ENCODE peak calls at places on chromosomes 7 and 10, in five cellular contexts. E is heart left ventricle, S is suprapubic skin, G is stomach, K is lower leg skin. Y is an unnamed sample.
A peak's percentile ranks its signal among the peaks of the same experiment; 100 is the strongest.

GRCh38 chr10:5710854-5711253 is 26.2 kb downstream of the TASOR2 start:
- DNase-seq in K (no peak), G (no peak), S (no peak), E (no peak), Y (no peak)

GRCh38 chr7:5528071-5528814 is 104.6 kb upstream of the TNRC18 start:
- DNase-seq in S (no peak), G (peak; percentile 58), K (peak; percentile 30), E (peak; percentile 58), Y (peak; percentile 56)

GRCh38 chr10:70053896-70054641 is 1.4 kb downstream of the MACROH2A2 start:
- DNase-seq in S (no peak), G (no peak), E (peak; percentile 25), K (no peak), Y (no peak)

GRCh38 chr7:87058739-87059524 is 522 bp downstream of the ELAPOR2 start:
- DNase-seq in E (peak; percentile 19), S (no peak), K (no peak), G (peak; percentile 34), Y (peak; percentile 30)

GRCh38 chr10:1573334-1573969 is 163.9 kb downstream of the ADARB2 start:
- DNase-seq in S (peak; percentile 76), K (no peak), E (no peak), G (no peak), Y (no peak)

GRCh38 chr10:52532650-52533290 is 218.7 kb downstream of the DKK1 start:
- DNase-seq in E (no peak), S (no peak), G (no peak), K (no peak), Y (no peak)

GRCh38 chr10:125231116-125231812 is 70.9 kb upstream of the CTBP2 start:
- DNase-seq in G (no peak), S (no peak), E (no peak), K (no peak), Y (no peak)

GRCh38 chr7:44291066-44291732 is 34.2 kb downstream of the CAMK2B start:
- DNase-seq in S (peak; percentile 75), E (peak; percentile 77), K (no peak), G (peak; percentile 92), Y (peak; percentile 17)

GRCh38 chr7:109062798-109063197 is 493.1 kb downstream of the DNAJB9 start:
- DNase-seq in S (no peak), E (no peak), K (no peak), G (no peak), Y (no peak)

GRCh38 chr7:23230586-23231195 is 15.9 kb upstream of the GPNMB start:
- DNase-seq in S (no peak), E (no peak), G (no peak), K (no peak), Y (no peak)

GRCh38 chr7:96320437-96320836 is 1.5 kb downstream of the SLC25A13 start:
- DNase-seq in S (no peak), E (no peak), G (no peak), K (no peak), Y (no peak)

GRCh38 chr10:11609492-11610093 is 1.9 kb downstream of the USP6NL start:
- DNase-seq in G (no peak), S (no peak), K (no peak), E (no peak), Y (peak; percentile 32)

GRCh38 chr10:71974489-71975011 is 10.4 kb downstream of the CHST3 start:
- DNase-seq in S (no peak), E (no peak), G (no peak), K (no peak), Y (no peak)

GRCh38 chr7:104156842-104157277 is 51.0 kb downstream of the ORC5 start:
- DNase-seq in G (no peak), K (no peak), S (no peak), E (no peak), Y (peak; percentile 50)

GRCh38 chr7:44757311-44757710 is 8.7 kb downstream of the ZMIZ2 start:
- DNase-seq in K (no peak), E (peak; percentile 72), G (no peak), S (no peak), Y (no peak)

GRCh38 chr7:27339478-27339877 is 96.9 kb downstream of the EVX1 start:
- DNase-seq in K (peak; percentile 27), G (no peak), E (no peak), S (no peak), Y (no peak)

GRCh38 chr7:65746398-65746669 is 126.5 kb upstream of the VKORC1L1 start:
- DNase-seq in G (no peak), S (no peak), E (no peak), K (no peak), Y (peak; percentile 1)

GRCh38 chr7:45663167-45663921 is 89.2 kb downstream of the ADCY1 start:
- DNase-seq in K (peak; percentile 11), E (peak; percentile 26), G (peak; percentile 45), S (peak; percentile 76), Y (peak; percentile 26)

GRCh38 chr10:88270061-88270808 is 312.9 kb downstream of the RNLS start:
- DNase-seq in E (no peak), K (no peak), G (no peak), S (no peak), Y (no peak)

GRCh38 chr10:48551796-48552591 is 52.9 kb downstream of the ARHGAP22 start:
- DNase-seq in E (peak; percentile 40), G (no peak), S (no peak), K (no peak), Y (peak; percentile 22)

GRCh38 chr7:137454169-137455166 is 110.9 kb upstream of the PTN start:
- DNase-seq in G (no peak), S (no peak), E (peak; percentile 24), K (peak; percentile 77), Y (peak; percentile 46)

GRCh38 chr7:41792099-41792498 is 89.2 kb upstream of the INHBA start:
- DNase-seq in S (no peak), G (no peak), E (no peak), K (no peak), Y (no peak)

GRCh38 chr10:48446785-48447184 is 140.3 kb downstream of the MAPK8 start:
- DNase-seq in S (no peak), G (peak; percentile 21), K (no peak), E (peak; percentile 14), Y (no peak)

GRCh38 chr7:129225206-129225930 is 538 bp downstream of the AHCYL2 start:
- DNase-seq in K (peak; percentile 33), S (no peak), E (peak; percentile 51), G (peak; percentile 55), Y (peak; percentile 62)

GRCh38 chr7:75045881-75046280 is 27.7 kb downstream of the RCC1L start:
- DNase-seq in E (no peak), K (no peak), G (no peak), S (no peak), Y (no peak)

GRCh38 chr7:39910108-39910869 is 39.8 kb upstream of the CDK13 start:
- DNase-seq in K (no peak), G (no peak), E (no peak), S (no peak), Y (no peak)

GRCh38 chr7:63028376-63029206 is 970.1 kb upstream of the ZNF722 start:
- DNase-seq in S (no peak), G (no peak), E (no peak), K (no peak), Y (no peak)

DNA sequence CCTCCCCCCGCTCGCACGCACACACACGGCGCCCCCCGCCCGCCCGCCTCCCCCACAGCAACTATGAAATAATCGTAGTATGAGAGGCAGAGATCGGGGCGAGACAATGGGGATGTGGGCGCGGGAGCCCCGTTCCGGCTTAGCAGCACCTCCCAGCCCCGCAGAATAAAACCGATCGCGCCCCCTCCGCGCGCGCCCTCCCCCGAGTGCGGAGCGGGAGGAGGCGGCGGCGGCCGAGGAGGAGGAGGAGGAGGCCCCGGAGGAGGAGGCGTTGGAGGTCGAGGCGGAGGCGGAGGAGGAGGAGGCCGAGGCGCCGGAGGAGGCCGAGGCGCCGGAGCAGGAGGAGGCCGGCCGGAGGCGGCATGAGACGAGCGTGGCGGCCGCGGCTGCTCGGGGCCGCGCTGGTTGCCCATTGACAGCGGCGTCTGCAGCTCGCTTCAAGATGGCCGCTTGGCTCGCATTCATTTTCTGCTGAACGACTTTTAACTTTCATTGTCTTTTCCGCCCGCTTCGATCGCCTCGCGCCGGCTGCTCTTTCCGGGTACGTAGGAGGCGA is 335 bp downstream of the BMI1 start:
- DNase-seq in E (peak; percentile 67), S (peak; percentile 89), K (peak; percentile 47), G (peak; percentile 57), Y (peak; percentile 82)
- TF ChIP-seq POLR2A in E (peak; percentile 25), S (peak; percentile 35), K (no peak), G (no peak), Y (peak; percentile 49)

DNA sequence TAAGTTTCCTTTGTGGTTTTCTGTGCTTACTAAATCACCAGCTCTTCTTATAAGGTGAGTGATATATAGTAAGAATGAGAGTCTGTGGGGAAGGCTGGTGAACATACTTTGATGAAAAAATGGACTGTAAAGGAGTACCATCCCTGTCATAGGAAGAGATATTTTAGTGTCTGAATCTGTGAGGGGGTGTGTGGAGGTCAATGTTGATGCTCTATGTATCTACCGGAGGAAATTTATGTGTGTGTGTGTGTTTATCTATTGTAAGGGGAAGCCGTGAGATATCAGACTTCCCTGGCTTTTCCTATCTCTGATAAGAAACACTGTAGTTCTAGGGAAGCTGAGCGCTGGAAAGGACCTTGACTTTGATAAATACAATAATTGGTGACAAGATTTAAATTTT is 179.0 kb downstream of the PCDH15 start:
- DNase-seq in G (no peak), S (no peak), E (no peak), K (no peak), Y (no peak)
- TF ChIP-seq POLR2A in G (no peak), S (no peak), E (no peak), K (no peak), Y (no peak)

GRCh38 chr10:43610636-43611035 is 4.4 kb downstream of the ZNF485 start:
- DNase-seq in G (no peak), E (no peak), S (no peak), K (no peak), Y (no peak)

GRCh38 chr10:43605850-43606322 is 352 bp upstream of the ZNF485 start:
- DNase-seq in G (no peak), S (no peak), K (no peak), E (no peak), Y (no peak)

GRCh38 chr10:43607199-43607573 is 948 bp downstream of the ZNF485 start:
- DNase-seq in K (no peak), S (no peak), E (no peak), G (no peak), Y (no peak)

DNA sequence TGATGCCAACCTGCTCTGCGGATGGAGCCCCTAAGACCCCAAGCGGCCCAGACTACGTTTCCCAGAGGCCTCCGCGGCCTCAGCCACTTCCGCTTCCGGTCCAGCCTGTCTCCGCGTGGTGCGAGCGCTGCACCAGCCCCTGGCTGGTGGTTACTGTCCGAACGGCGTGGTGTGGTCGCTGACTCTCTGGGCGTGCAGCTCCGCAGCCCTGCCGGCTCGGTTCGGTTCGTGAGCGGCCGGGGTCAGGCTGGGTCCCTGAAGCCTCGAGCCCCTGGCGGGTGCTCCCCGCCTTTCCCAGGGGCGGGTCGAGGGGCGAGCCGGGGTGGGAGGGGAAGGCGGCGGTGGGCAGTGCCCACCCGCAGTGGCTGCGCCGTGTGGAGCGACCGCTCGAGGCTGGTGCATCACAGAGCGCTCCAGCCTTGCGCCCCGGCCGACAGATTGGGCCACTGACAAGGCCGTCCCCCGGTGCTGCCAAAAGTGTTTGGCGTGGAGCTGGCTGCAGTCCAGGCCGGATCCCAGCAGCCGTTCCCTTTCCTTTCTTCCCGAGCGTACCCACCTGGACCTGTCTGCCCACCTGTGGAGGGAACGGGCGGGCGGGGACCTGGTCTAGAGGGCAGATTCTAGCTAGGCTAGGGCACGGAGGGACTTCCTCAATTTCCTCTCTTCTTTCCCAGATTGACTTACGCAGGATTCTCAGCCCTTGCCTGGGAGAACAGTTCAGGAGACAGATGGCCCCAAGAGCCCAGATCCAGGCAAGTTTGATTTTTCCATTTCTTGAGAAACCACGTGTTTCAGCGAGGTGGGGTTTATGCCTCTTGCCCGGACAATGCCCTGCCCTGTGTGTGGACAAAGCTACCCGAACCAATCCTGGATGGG is at the start of gene ZNF485:
- DNase-seq in K (peak; percentile 19), E (peak; percentile 75), G (peak; percentile 70), S (peak; percentile 82), Y (peak; percentile 66)
- TF ChIP-seq POLR2A in K (no peak), E (peak; percentile 38), G (no peak), S (no peak), Y (peak; percentile 36)

GRCh38 chr7:155230169-155230593 is 67.5 kb upstream of the INSIG1 start:
- DNase-seq in K (peak; percentile 52), G (no peak), S (no peak), E (no peak), Y (no peak)
- TF ChIP-seq POLR2A in K (no peak), G (no peak), S (no peak), E (no peak), Y (no peak)